ENCODE peak calls at places on chromosomes 13 and 19, in four cellular contexts. I is IMR-90, B is GM23338, S is neural progenitor cell. F is an unnamed sample.

GRCh38 chr13:79222427-79223205 is 183.4 kb downstream of the RBM26 start:
- DNase-seq in B (no peak), I (no peak), S (no peak), F (no peak)

GRCh38 chr13:20231839-20232555 is at the start of gene GJB6:
- DNase-seq in S (peak), B (peak), I (no peak), F (no peak)

GRCh38 chr13:50382511-50382910 is 367.3 kb downstream of the KCNRG start:
- DNase-seq in S (no peak), I (no peak), B (no peak), F (no peak)

GRCh38 chr13:98144501-98145350 is 1.8 kb downstream of the FARP1 start:
- DNase-seq in I (peak), S (peak), B (peak), F (no peak)

GRCh38 chr13:113815151-113816058 is 48.5 kb downstream of the GAS6 start:
- DNase-seq in B (no peak), S (no peak), I (no peak), F (peak)

GRCh38 chr13:110756268-110756667 is 42.8 kb downstream of the ING1 start:
- DNase-seq in S (no peak), B (peak), I (peak), F (no peak)

GRCh38 chr19:49896863-49897621 is at the start of gene IL4I1:
- DNase-seq in B (no peak), S (no peak), I (peak), F (peak)

GRCh38 chr13:63299995-63300394 is 1884.3 kb upstream of the PCDH20 start:
- DNase-seq in I (peak), B (no peak), S (peak), F (no peak)

GRCh38 chr19:47623921-47624391 is 15.0 kb downstream of the BICRA start:
- DNase-seq in B (no peak), I (no peak), S (no peak), F (no peak)

GRCh38 chr19:4139614-4140236 is 13.7 kb upstream of the CREB3L3 start:
- DNase-seq in B (peak), S (peak), I (peak), F (peak)

GRCh38 chr13:95250961-95251360 is 50.3 kb downstream of the ABCC4 start:
- DNase-seq in S (no peak), I (no peak), B (no peak), F (no peak)

GRCh38 chr13:59721889-59722579 is 441.7 kb downstream of the DIAPH3 start:
- DNase-seq in I (no peak), B (no peak), S (no peak), F (no peak)

GRCh38 chr19:40392894-40393517 is 3.0 kb upstream of the HIPK4 start:
- DNase-seq in B (no peak), S (no peak), I (no peak), F (peak)

GRCh38 chr13:42617262-42617661 is 43.3 kb downstream of the TNFSF11 start:
- DNase-seq in S (peak), I (no peak), B (no peak), F (no peak)

GRCh38 chr13:114264886-114265611 is 16.4 kb upstream of the UPF3A start:
- DNase-seq in S (no peak), B (no peak), I (peak), F (no peak)

GRCh38 chr19:6276447-6276846 is 3.3 kb downstream of the MLLT1 start:
- DNase-seq in B (no peak), S (no peak), I (peak), F (no peak)

GRCh38 chr13:38415233-38415632 is 65.6 kb downstream of the UFM1 start:
- DNase-seq in B (no peak), S (no peak), I (no peak), F (peak)

GRCh38 chr19:30908262-30908771 is 440.9 kb downstream of the TSHZ3 start:
- DNase-seq in I (no peak), S (no peak), B (no peak), F (no peak)

GRCh38 chr13:114285166-114285808 is 3.9 kb downstream of the UPF3A start:
- DNase-seq in B (no peak), S (no peak), I (peak), F (no peak)

GRCh38 chr19:16113727-16114126 is 2.0 kb downstream of the RAB8A start:
- DNase-seq in S (no peak), I (no peak), B (no peak), F (peak)

GRCh38 chr19:37902668-37903067 is 3.7 kb downstream of the WDR87 start:
- DNase-seq in B (peak), S (peak), I (peak), F (peak)

GRCh38 chr13:65378943-65379519 is 1851.1 kb downstream of the PCDH9 start:
- DNase-seq in B (peak), I (peak), S (peak), F (peak)

GRCh38 chr19:5717215-5717614 is 2.7 kb downstream of the LONP1 start:
- DNase-seq in I (no peak), B (no peak), S (no peak), F (no peak)

GRCh38 chr13:20716951-20717350 is 13.5 kb downstream of the IL17D start:
- DNase-seq in S (peak), I (no peak), B (peak), F (no peak)

GRCh38 chr13:39765801-39766463 is 110.5 kb downstream of the COG6 start:
- DNase-seq in S (peak), I (no peak), B (peak), F (peak)

GRCh38 chr19:46732966-46733692 is 12.7 kb upstream of the FKRP start:
- DNase-seq in S (no peak), B (no peak), I (peak), F (no peak)

GRCh38 chr19:3658823-3659745 is 32.5 kb upstream of the CACTIN start:
- DNase-seq in I (no peak), B (no peak), S (no peak), F (no peak)

GRCh38 chr13:27264181-27264580 is 6.4 kb upstream of the RASL11A start:
- DNase-seq in I (peak), B (no peak), S (no peak), F (peak)

GRCh38 chr13:22506286-22506685 is 674.5 kb upstream of the SGCG start:
- DNase-seq in B (no peak), I (no peak), S (peak), F (no peak)

GRCh38 chr19:14545716-14546082 is 16.3 kb downstream of the TECR start:
- DNase-seq in I (no peak), B (no peak), S (no peak), F (no peak)

GRCh38 chr19:14540741-14541525 is 11.5 kb downstream of the TECR start:
- DNase-seq in B (no peak), I (no peak), S (no peak), F (no peak)

GRCh38 chr19:14542721-14543328 is 13.4 kb downstream of the TECR start:
- DNase-seq in B (no peak), S (no peak), I (no peak), F (no peak)

GRCh38 chr19:14544977-14545715 is 15.8 kb downstream of the TECR start:
- DNase-seq in S (no peak), I (no peak), B (no peak), F (no peak)

DNA sequence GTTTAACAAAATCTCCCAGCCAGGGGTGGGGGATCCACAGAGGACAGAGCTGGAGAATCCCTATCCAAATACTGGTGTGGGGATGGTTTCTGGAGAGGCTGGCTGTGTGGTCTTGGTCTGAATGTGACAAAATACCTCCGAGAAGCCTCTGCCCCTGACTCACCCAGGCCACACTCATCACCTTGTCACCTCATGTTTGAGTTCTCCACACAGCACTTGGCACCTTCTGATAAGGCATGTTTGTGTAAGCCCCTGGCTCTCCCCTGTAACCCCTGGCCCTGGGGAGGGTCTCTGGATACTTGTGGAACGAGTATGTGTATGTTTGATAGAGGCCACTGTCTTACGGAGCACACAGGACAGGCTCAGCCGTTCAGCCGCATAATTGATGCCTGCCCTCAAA is 14.7 kb downstream of the TECR start:
- DNase-seq in S (no peak), I (no peak), B (no peak), F (no peak)
- H3K27ac ChIP-seq in S (no peak), I (no peak), B (no peak), F (no peak)

GRCh38 chr13:101489635-101490034 is 37.2 kb downstream of the ITGBL1 start:
- DNase-seq in B (no peak), S (no peak), I (peak), F (no peak)
- H3K4me2 ChIP-seq in B (no peak), S (no peak), I (no peak), F (no peak)

DNA sequence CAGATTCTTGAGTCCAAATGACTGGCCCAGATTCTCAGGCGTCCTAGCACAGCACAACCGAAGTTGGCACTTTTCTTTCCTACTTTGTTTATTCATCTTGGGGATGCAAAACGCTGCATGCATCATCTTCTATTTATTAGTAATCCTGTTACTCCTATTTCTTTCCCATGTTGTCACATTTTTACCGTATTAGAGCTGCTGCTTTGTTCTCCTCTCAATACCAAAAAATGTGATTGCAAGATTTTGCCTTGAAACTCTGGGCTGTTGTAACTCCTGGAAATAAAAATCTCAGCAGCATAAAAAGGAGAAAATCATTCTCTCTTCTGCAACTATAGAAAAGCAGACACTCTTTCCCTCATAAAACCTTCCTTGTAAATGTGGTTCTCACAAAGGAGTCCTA is 12.9 kb upstream of the IGSF23 start:
- DNase-seq in I (peak), S (no peak), B (no peak), F (no peak)
- H3K27ac ChIP-seq in I (peak), S (no peak), B (no peak), F (no peak)

GRCh38 chr13:112345826-112346172 is 30.4 kb upstream of the SPACA7 start:
- DNase-seq in S (no peak), I (no peak), B (no peak), F (no peak)

GRCh38 chr13:112341976-112342735 is 34.0 kb upstream of the SPACA7 start:
- DNase-seq in B (no peak), S (no peak), I (no peak), F (no peak)

GRCh38 chr13:112341446-112341845 is 34.7 kb upstream of the SPACA7 start:
- DNase-seq in B (no peak), I (no peak), S (no peak), F (no peak)

GRCh38 chr13:112343591-112343990 is 32.6 kb upstream of the SPACA7 start:
- DNase-seq in B (no peak), I (no peak), S (no peak), F (no peak)

GRCh38 chr13:112342841-112343361 is 33.3 kb upstream of the SPACA7 start:
- DNase-seq in S (no peak), B (no peak), I (no peak), F (no peak)
- H3K4me2 ChIP-seq in S (no peak), B (no peak), I (no peak), F (no peak)

GRCh38 chr13:83839158-83839557 is 43.1 kb downstream of the SLITRK1 start:
- DNase-seq in S (peak), B (peak), I (no peak), F (no peak)
- H3K27ac ChIP-seq in S (no peak), B (no peak), I (no peak), F (no peak)

DNA sequence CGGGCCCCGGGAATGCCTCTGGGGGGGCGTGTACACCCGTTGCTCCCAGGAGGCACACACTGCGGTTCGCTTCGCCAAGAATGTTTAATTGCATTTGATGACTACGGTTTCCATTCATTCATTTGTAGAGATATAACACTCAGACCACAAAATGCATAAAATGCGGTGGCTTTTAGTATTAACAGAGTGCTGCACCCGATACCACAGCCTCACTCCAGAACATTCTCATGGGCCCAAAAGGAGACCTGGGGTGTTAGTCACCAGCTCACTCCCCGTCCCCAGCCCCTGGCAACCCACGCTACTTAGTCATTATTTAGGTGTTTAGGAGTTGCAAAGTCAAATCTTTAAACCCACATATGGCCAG is 21.8 kb downstream of the HCN2 start:
- DNase-seq in I (peak), B (no peak), S (no peak), F (no peak)
- H3K4me2 ChIP-seq in I (no peak), B (no peak), S (no peak), F (peak)

F was measured in OCI-LY7.